ENCODE peak calls at places on chromosomes 2 and 18, in five cellular contexts. S is Peyer's patch, G is ascending aorta, W is brain microvascular endothelial cell, D is cardiac fibroblast. Z is an unnamed sample.
A peak's percentile ranks its signal among the peaks of the same experiment; 100 is the strongest.

GRCh38 chr2:854460-854859 is 96.2 kb upstream of the SNTG2 start:
- DNase-seq in G (no peak), W (peak; percentile 16), D (peak; percentile 8), S (peak; percentile 60), Z (no peak)

GRCh38 chr2:189363559-189363958 is 77.7 kb upstream of the WDR75 start:
- DNase-seq in S (no peak), G (no peak), D (peak; percentile 47), W (peak; percentile 32), Z (no peak)

GRCh38 chr2:84963692-84964405 is 7.1 kb upstream of the KCMF1 start:
- DNase-seq in W (peak; percentile 75), S (peak; percentile 61), D (peak; percentile 73), G (no peak), Z (no peak)

GRCh38 chr18:20960735-20961134 is 150.9 kb downstream of the ROCK1 start:
- DNase-seq in W (no peak), D (no peak), G (no peak), S (no peak), Z (no peak)

GRCh38 chr2:201204655-201205515 is 21.9 kb downstream of the CASP10 start:
- DNase-seq in S (no peak), D (no peak), W (no peak), G (no peak), Z (no peak)

GRCh38 chr18:55002261-55002660 is 43.0 kb upstream of the CCDC68 start:
- DNase-seq in W (no peak), S (no peak), D (no peak), G (no peak), Z (no peak)

GRCh38 chr18:57772387-57772799 is 30.7 kb downstream of the ATP8B1 start:
- DNase-seq in W (no peak), G (no peak), S (peak; percentile 70), D (no peak), Z (no peak)

GRCh38 chr2:17628349-17629261 is 88.1 kb downstream of the VSNL1 start:
- DNase-seq in D (peak; percentile 31), W (no peak), S (no peak), G (peak; percentile 42), Z (no peak)

GRCh38 chr18:45403341-45404049 is 211.8 kb upstream of the SLC14A2 start:
- DNase-seq in D (no peak), W (no peak), S (no peak), G (no peak), Z (no peak)

GRCh38 chr2:106106627-106107508 is 87.2 kb downstream of the UXS1 start:
- DNase-seq in D (no peak), W (no peak), G (no peak), S (no peak), Z (no peak)

GRCh38 chr2:120552800-120553471 is 182.7 kb upstream of the GLI2 start:
- DNase-seq in G (peak; percentile 91), D (peak; percentile 93), S (peak; percentile 83), W (peak; percentile 56), Z (no peak)

GRCh38 chr2:107025291-107025857 is 139.4 kb upstream of the ST6GAL2 start:
- DNase-seq in W (no peak), G (no peak), D (no peak), S (no peak), Z (no peak)

GRCh38 chr2:140893685-140894084 is 1237.1 kb downstream of the LRP1B start:
- DNase-seq in S (no peak), G (no peak), W (peak; percentile 60), D (peak; percentile 31), Z (peak; percentile 38)

GRCh38 chr2:70523996-70524965 is 29.3 kb downstream of the TGFA start:
- DNase-seq in W (peak; percentile 7), S (peak; percentile 81), G (no peak), D (peak; percentile 64), Z (peak; percentile 26)

GRCh38 chr2:239630618-239631286 is 229.9 kb upstream of the HDAC4 start:
- DNase-seq in W (peak; percentile 10), G (peak; percentile 86), D (peak; percentile 89), S (no peak), Z (peak; percentile 69)

GRCh38 chr18:32770651-32771168 is 2.1 kb downstream of the KLHL14 start:
- DNase-seq in W (no peak), D (no peak), G (no peak), S (no peak), Z (no peak)

GRCh38 chr2:14420851-14421250 is 211.7 kb upstream of the LRATD1 start:
- DNase-seq in D (no peak), G (no peak), W (peak; percentile 14), S (no peak), Z (no peak)

GRCh38 chr2:177675256-177676220 is 283.0 kb downstream of the AGPS start:
- DNase-seq in D (no peak), S (no peak), W (no peak), G (no peak), Z (no peak)

GRCh38 chr18:74994502-74995403 is 214.2 kb downstream of the PTGR3 start:
- DNase-seq in D (peak; percentile 11), S (peak; percentile 56), W (no peak), G (no peak), Z (no peak)

GRCh38 chr2:152395132-152396024 is 60.4 kb downstream of the FMNL2 start:
- DNase-seq in G (no peak), D (peak; percentile 46), W (peak; percentile 58), S (no peak), Z (no peak)

GRCh38 chr2:39524756-39525635 is 87.9 kb upstream of the MAP4K3 start:
- DNase-seq in W (no peak), D (peak; percentile 59), S (no peak), G (no peak), Z (no peak)

GRCh38 chr2:212723226-212723625 is 184.6 kb upstream of the ERBB4 start:
- DNase-seq in D (peak; percentile 1), W (no peak), S (no peak), G (no peak), Z (no peak)

GRCh38 chr2:158181171-158181570 is 79.5 kb downstream of the UPP2 start:
- DNase-seq in D (no peak), S (no peak), G (no peak), W (no peak), Z (no peak)

GRCh38 chr2:21096458-21096857 is 27.3 kb upstream of the TDRD15 start:
- DNase-seq in D (no peak), W (no peak), G (no peak), S (no peak), Z (no peak)
- H3K4me3 ChIP-seq in D (no peak overlapping the region), W (no peak overlapping the region), G (no peak overlapping the region), S (no peak overlapping the region), Z (no peak overlapping the region)

GRCh38 chr2:174465327-174465726 is 21.5 kb downstream of the GPR155 start:
- DNase-seq in W (no peak), S (no peak), D (peak; percentile 7), G (no peak), Z (no peak)
- TF ChIP-seq CTCF in W (no peak), S (no peak), D (no peak), G (no peak), Z (no peak)

GRCh38 chr2:218607436-218608115 is at the start of gene PLCD4:
- DNase-seq in S (no peak), W (peak; percentile 67), D (peak; percentile 86), G (no peak), Z (peak; percentile 16)
- H3K4me3 ChIP-seq in S (no peak within 1 kb of the TSS), W (peak within 1 kb of the TSS; percentile 24), D (peak within 1 kb of the TSS; percentile 37), G (peak within 1 kb of the TSS; percentile 16), Z (peak within 1 kb of the TSS; percentile 51)

GRCh38 chr2:231926180-231926741 is at the start of gene NPPC:
- DNase-seq in S (peak; percentile 43), W (peak; percentile 22), G (peak; percentile 53), D (peak; percentile 50), Z (no peak)
- TF ChIP-seq CTCF in S (no peak), W (peak; percentile 31), G (no peak), D (peak; percentile 16), Z (peak; percentile 39)

DNA sequence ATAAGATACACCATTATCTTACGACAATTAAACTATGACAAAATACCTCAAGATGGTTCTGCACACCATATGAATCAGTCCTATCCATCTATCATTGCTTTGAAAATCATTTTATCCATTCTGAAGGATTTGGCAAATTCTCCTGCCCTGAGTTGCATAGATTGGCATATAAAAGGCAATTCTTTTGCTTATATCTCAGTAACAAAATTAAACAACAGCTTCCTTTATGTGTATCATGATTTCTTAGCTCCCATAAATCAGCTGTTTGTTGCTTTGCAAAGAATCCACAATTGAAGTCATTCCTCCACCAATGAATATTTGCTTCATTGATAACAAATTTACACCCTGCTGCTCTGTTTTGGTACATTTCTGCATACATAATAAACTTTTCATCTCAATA is 61.7 kb downstream of the ITGB6 start:
- DNase-seq in W (no peak), G (no peak), S (no peak), D (no peak), Z (no peak)
- H3K4me3 ChIP-seq in W (no peak overlapping the region), G (no peak overlapping the region), S (no peak overlapping the region), D (no peak overlapping the region), Z (no peak overlapping the region)

GRCh38 chr2:186508263-186508662 is 22.2 kb downstream of the ZC3H15 start:
- DNase-seq in S (no peak), D (no peak), W (no peak), G (no peak), Z (no peak)

GRCh38 chr2:186498834-186499233 is 12.8 kb downstream of the ZC3H15 start:
- DNase-seq in G (no peak), D (no peak), W (no peak), S (no peak), Z (no peak)

DNA sequence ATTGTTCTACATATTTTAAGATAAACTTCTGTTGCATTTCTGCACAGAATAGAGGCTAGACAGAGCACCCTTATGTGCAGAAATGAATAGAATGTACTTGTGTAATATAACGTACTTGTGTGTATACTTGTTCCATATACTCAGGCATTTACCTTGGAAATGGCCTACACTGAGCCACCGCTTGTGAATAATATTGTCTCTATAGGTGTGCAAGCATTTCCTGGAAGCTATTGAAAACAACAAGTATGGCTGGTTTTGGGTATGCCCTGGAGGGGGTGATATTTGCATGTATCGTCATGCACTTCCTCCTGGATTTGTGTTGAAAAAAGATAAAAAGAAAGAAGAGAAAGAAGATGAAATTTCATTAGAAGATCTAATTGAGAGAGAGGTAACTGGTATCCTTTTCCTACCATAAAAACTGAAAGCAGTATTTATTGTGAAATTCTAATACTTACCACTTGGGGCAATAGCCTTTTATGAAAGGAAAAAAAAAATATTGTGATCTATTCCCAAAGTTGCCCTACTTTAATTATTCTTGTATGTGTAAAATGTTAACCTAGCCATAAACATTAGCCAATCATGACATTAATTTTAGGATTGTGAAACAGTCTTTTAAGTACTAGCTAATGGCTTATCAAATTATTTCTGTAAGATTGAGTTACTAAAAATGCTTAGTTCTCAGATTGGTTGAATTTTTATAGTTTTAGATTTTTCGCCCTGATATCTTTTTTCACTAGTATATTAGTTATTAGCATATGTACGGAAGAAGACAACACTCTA is 18.0 kb downstream of the ZC3H15 start:
- DNase-seq in W (no peak), G (no peak), D (peak; percentile 61), S (no peak), Z (no peak)
- TF ChIP-seq CTCF in W (no peak), G (peak; percentile 25), D (peak; percentile 40), S (peak; percentile 44), Z (no peak)

DNA sequence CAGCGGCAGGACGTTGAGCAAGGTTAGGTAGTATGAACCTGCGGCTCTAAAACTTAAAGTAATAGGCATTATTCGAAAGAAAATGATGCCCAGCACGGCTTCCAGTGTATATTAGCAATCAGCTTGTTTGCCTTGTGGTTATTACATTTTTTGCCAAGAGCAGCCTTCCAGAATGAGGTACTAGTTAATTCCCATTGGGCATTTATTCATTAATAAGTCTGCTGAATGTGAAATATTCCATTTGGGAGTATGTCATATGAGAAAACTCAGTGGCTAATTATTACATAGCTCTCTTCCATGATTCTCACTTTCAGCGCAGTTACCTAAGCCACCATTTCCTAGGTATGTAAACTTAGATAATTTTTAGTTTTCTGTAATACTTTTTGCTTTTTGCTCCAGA is 12.9 kb downstream of the CRIM1 start:
- DNase-seq in D (no peak), W (no peak), G (no peak), S (no peak), Z (no peak)
- H3K4me3 ChIP-seq in D (no peak overlapping the region), W (no peak overlapping the region), G (no peak overlapping the region), S (no peak overlapping the region), Z (no peak overlapping the region)

Z was measured in AG04449.